ENCODE peak calls at places on chromosomes 5 and 9, in five cellular contexts. T is choroid plexus epithelial cell, A is NCI-H1417, C is activated T-helper 1 cell treated with Interleukin-2 at 50 U/mL for 16 hours, F is T-helper 1 cell. K is an unnamed sample.

GRCh38 chr5:50727149-50727496 is 60.7 kb downstream of the PARP8 start:
- DNase-seq in T (no peak), A (no peak), C (no peak), F (peak), K (no peak)

GRCh38 chr5:133205649-133206048 is 153.8 kb downstream of the HSPA4 start:
- DNase-seq in T (peak), A (no peak), C (no peak), F (no peak), K (no peak)

GRCh38 chr5:6475626-6476312 is 27.1 kb downstream of the UBE2QL1 start:
- DNase-seq in T (no peak), A (peak), C (no peak), F (no peak), K (no peak)

GRCh38 chr9:20335668-20336332 is 286.5 kb downstream of the MLLT3 start:
- DNase-seq in T (no peak), A (no peak), C (no peak), F (peak), K (no peak)

GRCh38 chr5:110346893-110347358 is 379.5 kb downstream of the TMEM232 start:
- DNase-seq in T (no peak), A (no peak), C (no peak), F (no peak), K (no peak)

GRCh38 chr9:135060461-135061116 is 26.9 kb upstream of the OLFM1 start:
- DNase-seq in T (no peak), A (no peak), C (no peak), F (no peak), K (peak)

GRCh38 chr5:132176543-132176945 is 51.1 kb downstream of the P4HA2 start:
- DNase-seq in T (no peak), A (no peak), C (no peak), F (peak), K (peak)

GRCh38 chr9:113380869-113381378 is 4.1 kb upstream of the HDHD3 start:
- DNase-seq in T (no peak), A (peak), C (no peak), F (no peak), K (no peak)

GRCh38 chr9:131546336-131547084 is 1.2 kb downstream of the PRRT1B start:
- DNase-seq in T (peak), A (peak), C (no peak), F (no peak), K (peak)

GRCh38 chr5:151474799-151475198 is 27.4 kb downstream of the SLC36A1 start:
- DNase-seq in T (no peak), A (no peak), C (no peak), F (no peak), K (no peak)

GRCh38 chr9:123927625-123928308 is 2.2 kb downstream of the DENND1A start:
- DNase-seq in T (peak), A (no peak), C (no peak), F (peak), K (no peak)

GRCh38 chr9:75891277-75892167 is 1.0 kb downstream of the PCSK5 start:
- DNase-seq in T (peak), A (peak), C (no peak), F (peak), K (no peak)

GRCh38 chr9:121736964-121737462 is 85.6 kb downstream of the DAB2IP start:
- DNase-seq in T (no peak), A (no peak), C (no peak), F (no peak), K (no peak)

GRCh38 chr9:122213589-122214413 is 15.0 kb downstream of the LHX6 start:
- DNase-seq in T (no peak), A (peak), C (peak), F (peak), K (peak)

GRCh38 chr5:142530904-142531303 is 155.0 kb downstream of the FGF1 start:
- DNase-seq in T (no peak), A (no peak), C (no peak), F (no peak), K (no peak)

GRCh38 chr5:133819977-133820471 is 148.4 kb downstream of the C5orf15 start:
- DNase-seq in T (no peak), A (no peak), C (no peak), F (no peak), K (peak)

GRCh38 chr5:81010636-81011035 is 50.5 kb downstream of the RASGRF2 start:
- DNase-seq in T (no peak), A (no peak), C (no peak), F (no peak), K (no peak)

GRCh38 chr5:180670586-180671359 is 21.4 kb upstream of the FLT4 start:
- DNase-seq in T (peak), A (peak), C (peak), F (peak), K (peak)

GRCh38 chr9:137429974-137430722 is 7.0 kb downstream of the NOXA1 start:
- DNase-seq in T (no peak), A (peak), C (no peak), F (no peak), K (no peak)

GRCh38 chr9:110256392-110257096 is at the start of gene TXN:
- DNase-seq in T (peak), A (peak), C (peak), F (peak), K (peak)

GRCh38 chr5:151694035-151694485 is 7.3 kb upstream of the SPARC start:
- DNase-seq in T (no peak), A (no peak), C (no peak), F (no peak), K (peak)

GRCh38 chr9:124242331-124243194 is 15.2 kb upstream of the NEK6 start:
- DNase-seq in T (peak), A (no peak), C (no peak), F (no peak), K (peak)

GRCh38 chr9:89606567-89607311 is 1.9 kb downstream of the GADD45G start:
- DNase-seq in T (peak), A (peak), C (no peak), F (peak), K (peak)

GRCh38 chr5:131491749-131492148 is 143.3 kb downstream of the RAPGEF6 start:
- DNase-seq in T (peak), A (no peak), C (no peak), F (no peak), K (no peak)

GRCh38 chr5:172091956-172092732 is 85.7 kb upstream of the FBXW11 start:
- DNase-seq in T (peak), A (no peak), C (no peak), F (no peak), K (no peak)

GRCh38 chr9:89493181-89493580 is 4.7 kb downstream of the SEMA4D start:
- DNase-seq in T (no peak), A (no peak), C (no peak), F (no peak), K (no peak)

GRCh38 chr5:16579142-16579541 is 37.7 kb downstream of the RETREG1 start:
- DNase-seq in T (no peak), A (peak), C (no peak), F (no peak), K (peak)

GRCh38 chr5:37615184-37615583 is 224.7 kb downstream of the GDNF start:
- DNase-seq in T (peak), A (no peak), C (no peak), F (no peak), K (no peak)

GRCh38 chr9:74800226-74800625 is 87.5 kb downstream of the TRPM6 start:
- DNase-seq in T (no peak), A (peak), C (no peak), F (no peak), K (peak)

GRCh38 chr9:15722888-15723287 is 170.0 kb downstream of the CCDC171 start:
- DNase-seq in T (peak), A (no peak), C (no peak), F (no peak), K (peak)

GRCh38 chr5:150143725-150144058 is 12.0 kb downstream of the PDGFRB start:
- DNase-seq in T (peak), A (no peak), C (no peak), F (no peak), K (no peak)

GRCh38 chr9:111700776-111701175 is 39.4 kb downstream of the GNG10 start:
- DNase-seq in T (no peak), A (no peak), C (no peak), F (no peak), K (no peak)